ENCODE peak calls at places on chromosome 4, in seven cellular contexts. Z, U, Y, M, H, R and F are unnamed samples.

GRCh38 chr4:38574559-38575333 is 89.3 kb upstream of the KLF3 start:
- DNase-seq in H (no peak), M (no peak), Y (no peak), U (no peak), Z (no peak), R (no peak), F (no peak)

GRCh38 chr4:39660757-39661156 is 22.1 kb upstream of the SMIM14 start:
- DNase-seq in U (no peak), R (no peak), M (no peak), H (no peak), Y (no peak), Z (no peak), F (no peak)

GRCh38 chr4:185219551-185220344 is 10.3 kb downstream of the SNX25 start:
- DNase-seq in Y (peak), Z (no peak), R (no peak), U (no peak), H (no peak), M (no peak), F (no peak)

GRCh38 chr4:10584042-10584441 is 100.5 kb downstream of the CLNK start:
- DNase-seq in M (no peak), Z (no peak), Y (peak), U (no peak), R (no peak), H (no peak), F (no peak)

GRCh38 chr4:175807596-175807995 is 4.5 kb downstream of the GPM6A start:
- DNase-seq in Y (no peak), M (no peak), Z (no peak), R (no peak), H (no peak), U (no peak), F (no peak)

GRCh38 chr4:53014368-53014767 is 152.3 kb downstream of the RASL11B start:
- DNase-seq in M (no peak), Y (no peak), R (no peak), U (no peak), Z (no peak), H (no peak), F (no peak)

GRCh38 chr4:5826437-5827107 is 66.3 kb downstream of the CRMP1 start:
- DNase-seq in M (no peak), Z (no peak), Y (no peak), R (no peak), H (no peak), U (no peak), F (no peak)

GRCh38 chr4:11774346-11774745 is 345.7 kb upstream of the HS3ST1 start:
- DNase-seq in H (no peak), R (no peak), Y (no peak), U (no peak), Z (no peak), M (no peak), F (no peak)

GRCh38 chr4:186823989-186824388 is 100.3 kb upstream of the FAT1 start:
- DNase-seq in H (no peak), Z (no peak), M (no peak), R (no peak), Y (no peak), U (no peak), F (no peak)

GRCh38 chr4:17636696-17637351 is 22.4 kb downstream of the MED28 start:
- DNase-seq in H (peak), M (peak), U (peak), R (peak), Y (peak), Z (peak), F (peak)

GRCh38 chr4:26067035-26067434 is 153.0 kb downstream of the SMIM20 start:
- DNase-seq in R (no peak), H (no peak), M (no peak), U (no peak), Y (no peak), Z (no peak), F (no peak)

GRCh38 chr4:186554485-186554884 is 882 bp downstream of the MTNR1A start:
- DNase-seq in Y (no peak), Z (no peak), R (peak), H (no peak), M (no peak), U (no peak), F (peak)

GRCh38 chr4:125115941-125116340 is 198.8 kb upstream of the FAT4 start:
- DNase-seq in H (no peak), Y (no peak), M (no peak), U (no peak), R (no peak), Z (peak), F (no peak)

GRCh38 chr4:17667653-17668201 is 53.3 kb downstream of the MED28 start:
- DNase-seq in Z (no peak), R (no peak), Y (no peak), M (no peak), H (no peak), U (no peak), F (no peak)

GRCh38 chr4:88327669-88328068 is 43.3 kb upstream of the PPM1K start:
- DNase-seq in Z (no peak), M (no peak), Y (no peak), R (no peak), U (no peak), H (no peak), F (no peak)

GRCh38 chr4:87633239-87633638 is 16.8 kb upstream of the DMP1 start:
- DNase-seq in Z (no peak), R (no peak), U (no peak), Y (no peak), M (no peak), H (no peak), F (no peak)

GRCh38 chr4:72489267-72489666 is 79.8 kb downstream of the ADAMTS3 start:
- DNase-seq in Z (no peak), R (no peak), M (no peak), U (no peak), Y (no peak), H (no peak), F (no peak)

GRCh38 chr4:14928035-14928434 is 74.2 kb upstream of the CPEB2 start:
- DNase-seq in U (no peak), H (no peak), R (no peak), M (no peak), Y (no peak), Z (no peak), F (no peak)

GRCh38 chr4:136186650-136187049 is 1345.6 kb downstream of the PCDH18 start:
- DNase-seq in H (no peak), R (no peak), U (no peak), Z (no peak), M (no peak), Y (no peak), F (no peak)

DNA sequence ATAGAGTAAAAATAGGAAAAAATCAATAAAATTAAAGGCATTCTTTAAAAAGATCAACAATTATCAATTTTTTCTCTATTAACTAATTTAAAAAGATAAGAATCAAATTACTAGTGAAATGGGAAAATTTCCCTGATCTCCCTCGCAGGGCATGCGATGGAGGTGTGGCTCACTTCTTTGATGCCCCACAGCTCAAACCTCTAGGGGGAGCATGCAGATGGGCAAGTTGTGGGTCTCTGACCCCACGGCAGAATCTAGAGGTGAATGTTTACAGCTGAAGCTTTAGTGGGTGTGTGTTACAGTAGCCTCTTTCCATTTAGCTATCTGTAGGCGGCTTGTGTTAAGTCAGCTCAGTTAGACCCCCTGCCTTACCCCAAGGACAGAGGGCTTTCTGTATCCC is 1348.8 kb downstream of the PCDH18 start:
- DNase-seq in M (no peak), U (no peak), H (no peak), Y (no peak), R (no peak), Z (no peak), F (no peak)
- TF ChIP-seq CTCF in M (no peak), U (no peak), H (no peak), Y (no peak), R (no peak), Z (no peak), F (no peak)

GRCh38 chr4:68917016-68917415 is 34.6 kb downstream of the UGT2A3 start:
- DNase-seq in H (no peak), R (no peak), M (no peak), Z (no peak), Y (no peak), U (no peak), F (no peak)

GRCh38 chr4:68907230-68907629 is 44.4 kb downstream of the UGT2A3 start:
- DNase-seq in R (no peak), Z (no peak), H (no peak), Y (no peak), U (no peak), M (no peak), F (no peak)

GRCh38 chr4:68907788-68908700 is 43.6 kb downstream of the UGT2A3 start:
- DNase-seq in R (no peak), Y (no peak), M (no peak), H (no peak), U (no peak), Z (no peak), F (no peak)

DNA sequence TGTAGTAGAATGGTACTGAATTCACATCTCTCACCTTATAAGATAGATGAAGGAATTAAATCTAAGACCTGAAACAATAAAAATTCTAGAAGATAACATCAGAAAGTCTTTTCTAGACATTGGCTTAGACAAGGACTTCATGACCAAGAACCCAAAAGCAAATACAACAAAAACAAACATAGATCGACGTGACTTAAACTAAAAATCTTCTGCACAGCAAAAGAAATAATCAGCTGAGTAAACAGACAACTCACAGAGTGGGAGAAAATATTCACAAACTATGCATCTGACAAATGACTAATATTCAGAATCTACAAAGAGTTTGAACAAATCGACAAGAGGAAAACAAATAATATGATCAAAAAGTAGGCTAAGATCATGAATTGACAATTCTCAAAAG is 38.8 kb downstream of the UGT2A3 start:
- DNase-seq in U (no peak), Z (no peak), R (no peak), H (no peak), M (no peak), Y (no peak), F (no peak)
- TF ChIP-seq CTCF in U (no peak), Z (no peak), R (no peak), H (no peak), M (no peak), Y (no peak), F (no peak)

DNA sequence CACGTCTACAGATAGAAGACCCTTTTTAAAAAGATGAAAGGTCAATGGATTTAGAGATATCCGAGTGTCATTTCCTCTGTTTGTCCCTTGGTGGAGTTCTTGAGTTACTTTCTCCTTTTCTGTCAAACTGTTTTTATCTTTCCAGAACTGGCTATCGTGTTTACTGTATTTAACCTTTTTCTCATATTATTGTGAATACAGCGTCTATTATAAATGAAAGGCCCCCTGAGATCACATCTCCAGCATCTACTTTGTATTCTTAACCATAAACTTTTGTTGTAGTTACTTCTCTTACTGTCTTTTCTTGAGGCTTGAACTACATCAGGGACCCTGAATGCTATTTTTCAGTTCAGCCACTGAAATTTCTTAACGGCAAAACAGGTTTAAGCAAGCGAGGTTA is 4.0 kb upstream of the PCDH7 start:
- DNase-seq in Y (no peak), H (no peak), M (no peak), U (no peak), Z (no peak), R (no peak), F (no peak)
- TF ChIP-seq CTCF in Y (peak), H (peak), M (peak), U (peak), Z (peak), R (peak), F (no peak)

GRCh38 chr4:149645790-149646189 is 169.9 kb downstream of the IQCM start:
- DNase-seq in Z (no peak), Y (no peak), M (no peak), R (no peak), U (no peak), H (no peak), F (no peak)
- TF ChIP-seq CTCF in Z (no peak), Y (no peak), M (no peak), R (no peak), U (no peak), H (no peak), F (no peak)

DNA sequence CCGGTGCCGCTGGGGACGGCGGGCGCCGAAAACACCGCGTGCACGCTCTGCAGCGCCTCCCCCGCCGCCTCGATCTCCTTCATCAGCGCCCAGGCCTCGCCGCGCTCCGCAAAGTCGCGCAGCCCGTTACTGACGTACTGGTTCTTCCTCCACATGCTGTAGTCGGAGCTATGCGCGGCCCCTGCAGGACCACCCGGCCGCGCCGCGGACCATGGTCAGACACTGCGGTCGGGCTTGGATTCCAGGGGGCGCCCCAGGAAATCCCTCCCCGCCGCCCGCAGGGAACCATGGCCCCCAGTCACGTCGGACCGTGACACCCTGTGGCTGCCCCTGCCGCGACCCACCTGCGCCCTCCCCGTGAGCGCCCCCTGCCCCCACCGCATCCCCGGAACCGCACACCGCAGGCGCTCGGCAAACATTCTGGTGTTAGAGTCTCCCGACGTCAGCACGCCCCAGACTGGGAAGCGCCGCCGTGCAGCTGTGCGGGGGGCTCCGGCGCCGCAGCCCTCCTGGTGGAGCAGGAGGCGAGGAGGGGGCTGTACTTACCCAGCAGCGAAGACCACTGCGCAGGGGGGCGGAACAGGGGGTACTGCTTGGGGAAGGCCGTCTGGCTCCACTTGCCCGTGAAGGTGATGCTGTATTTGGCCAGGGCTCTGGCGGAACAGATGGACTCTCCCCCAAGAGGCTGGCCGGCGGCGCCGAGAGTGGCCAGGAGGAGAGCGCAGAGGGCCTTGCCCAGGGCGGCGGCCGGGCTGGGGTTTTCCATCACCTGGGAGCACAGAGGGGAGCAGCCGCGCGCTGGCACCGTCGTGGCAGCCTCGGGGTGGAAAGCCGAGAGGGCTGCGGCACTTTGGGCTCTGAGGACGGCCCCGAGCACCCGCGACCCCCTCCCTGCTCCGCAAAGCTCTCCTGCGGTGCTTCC is 816 bp downstream of the SPON2 start:
- DNase-seq in Z (no peak), M (peak), Y (peak), R (no peak), U (peak), H (no peak), F (no peak)
- TF ChIP-seq CTCF in Z (no peak), M (peak), Y (no peak), R (no peak), U (no peak), H (no peak), F (no peak)

GRCh38 chr4:33381806-33382205 is 2661.6 kb downstream of the PCDH7 start:
- DNase-seq in U (no peak), Z (no peak), M (no peak), H (no peak), Y (no peak), R (no peak), F (no peak)

GRCh38 chr4:33390977-33391376 is 2670.8 kb downstream of the PCDH7 start:
- DNase-seq in M (no peak), H (no peak), Y (no peak), Z (no peak), R (no peak), U (no peak), F (no peak)

GRCh38 chr4:33386761-33387160 is 2666.6 kb downstream of the PCDH7 start:
- DNase-seq in H (no peak), Z (no peak), M (no peak), U (no peak), Y (no peak), R (no peak), F (no peak)
- TF ChIP-seq CTCF in H (no peak), Z (no peak), M (no peak), U (no peak), Y (no peak), R (no peak), F (no peak)

DNA sequence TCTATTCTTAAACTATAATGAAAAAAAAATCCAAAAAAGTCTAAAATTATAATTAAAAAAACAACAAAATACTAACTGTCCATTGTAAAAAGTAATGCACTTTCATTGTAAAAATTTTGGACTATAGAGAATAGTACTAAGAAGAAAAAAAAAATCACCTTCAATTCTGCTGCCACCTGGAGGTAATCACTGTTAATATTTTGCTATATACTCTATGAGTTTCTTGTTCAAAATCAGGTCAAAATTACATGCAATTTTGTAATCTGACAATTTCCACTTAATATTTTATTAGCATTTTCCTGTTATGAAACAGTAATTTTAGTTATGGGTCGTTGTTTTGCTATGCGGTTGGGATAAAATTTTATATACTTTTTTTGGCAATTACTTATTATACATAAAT is 62.0 kb downstream of the HTT start:
- DNase-seq in R (no peak), Y (no peak), Z (no peak), U (no peak), H (no peak), M (no peak), F (no peak)
- TF ChIP-seq CTCF in R (no peak), Y (no peak), Z (peak), U (peak), H (peak), M (peak), F (peak)

DNA sequence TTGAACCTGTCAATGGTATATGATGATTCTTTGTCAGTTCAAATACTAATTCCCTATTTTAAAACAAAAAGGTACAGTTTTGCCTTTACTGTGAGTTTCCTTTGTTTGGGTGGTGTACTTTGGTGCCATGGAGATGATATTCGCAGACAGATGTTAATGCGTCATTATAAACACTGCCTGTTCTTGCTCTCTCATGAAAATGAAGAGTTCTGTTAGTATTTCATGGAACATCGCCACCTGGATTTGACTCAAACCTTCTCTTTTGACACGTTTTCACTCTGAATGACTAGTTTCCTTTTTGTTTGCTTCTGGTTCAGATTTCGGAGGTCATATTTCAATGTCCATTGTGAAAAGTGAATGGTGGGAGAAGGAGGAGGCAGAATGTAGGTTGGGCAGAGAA is 6.9 kb upstream of the CTSO start:
- DNase-seq in M (no peak), Z (no peak), U (no peak), Y (no peak), H (no peak), R (no peak), F (no peak)
- TF ChIP-seq CTCF in M (no peak), Z (no peak), U (no peak), Y (no peak), H (no peak), R (no peak), F (no peak)